ENCODE peak calls at places on chromosome 1, in six cellular contexts. P is ELF-1; T is stimulated activated CD4-positive, alpha-beta T cell treated with anti-CD3 and anti-CD28 coated beads, TNF-alpha, amount 100 ng/mL, for 1 hour; C is Right ventricle myocardium superior; W is RWPE1; R is activated T-helper 9 cell treated with anti-CD3 and anti-CD28 coated beads, Interleukin-2, amount 50 U/mL, for 16 hours. Y is an unnamed sample.

GRCh38 chr1:84750110-84750509 is 59.8 kb upstream of the SSX2IP start:
- DNase-seq in P (no peak), T (no peak), C (no peak), W (peak; percentile 78), R (no peak), Y (no peak)

GRCh38 chr1:212853658-212854057 is 4.4 kb upstream of the FLVCR1 start:
- DNase-seq in P (no peak), T (no peak), C (no peak), W (no peak), R (no peak), Y (no peak)

GRCh38 chr1:54424398-54424797 is 18.2 kb upstream of the SSBP3 start:
- DNase-seq in P (no peak), T (no peak), C (no peak), W (no peak), R (no peak), Y (no peak)

GRCh38 chr1:8082945-8083344 is 56.8 kb upstream of the ERRFI1 start:
- DNase-seq in P (no peak), T (no peak), C (peak; percentile 56), W (no peak), R (no peak), Y (no peak)

GRCh38 chr1:109272831-109273547 is 10.0 kb downstream of the PSRC1 start:
- DNase-seq in P (peak; percentile 32), T (no peak), C (peak; percentile 23), W (peak; percentile 68), R (no peak), Y (no peak)

GRCh38 chr1:108521990-108522393 is 37.9 kb upstream of the EEIG2 start:
- DNase-seq in P (no peak), T (no peak), C (no peak), W (no peak), R (no peak), Y (no peak)

GRCh38 chr1:117754061-117754969 is 148.5 kb downstream of the TENT5C start:
- DNase-seq in P (peak; percentile 60), T (no peak), C (no peak), W (peak; percentile 68), R (no peak), Y (peak; percentile 23)

GRCh38 chr1:42847111-42847580 is 733 bp downstream of the ZNF691 start:
- DNase-seq in P (no peak), T (no peak), C (no peak), W (no peak), R (no peak), Y (no peak)

GRCh38 chr1:243440406-243440805 is 184.6 kb downstream of the SDCCAG8 start:
- DNase-seq in P (peak; percentile 89), T (no peak), C (no peak), W (no peak), R (no peak), Y (no peak)

GRCh38 chr1:171418546-171418945 is 66.8 kb upstream of the PRRC2C start:
- DNase-seq in P (peak; percentile 36), T (no peak), C (no peak), W (no peak), R (no peak), Y (no peak)

GRCh38 chr1:191690931-191691330 is 467.3 kb upstream of the RGS18 start:
- DNase-seq in P (peak; percentile 4), T (no peak), C (no peak), W (no peak), R (no peak), Y (no peak)

GRCh38 chr1:156860639-156861423 is at the start of gene NTRK1:
- DNase-seq in P (peak; percentile 62), T (peak; percentile 14), C (peak; percentile 62), W (peak; percentile 48), R (peak; percentile 36), Y (peak; percentile 25)

GRCh38 chr1:26471201-26471497 is 1.1 kb upstream of the HMGN2 start:
- DNase-seq in P (no peak), T (no peak), C (no peak), W (no peak), R (no peak), Y (no peak)

GRCh38 chr1:150874455-150875196 is 1.8 kb downstream of the ARNT start:
- DNase-seq in P (no peak), T (no peak), C (no peak), W (no peak), R (no peak), Y (no peak)

GRCh38 chr1:9160079-9160717 is 31.3 kb upstream of the GPR157 start:
- DNase-seq in P (no peak), T (no peak), C (no peak), W (no peak), R (no peak), Y (no peak)

GRCh38 chr1:36160949-36161485 is 5.1 kb downstream of the MAP7D1 start:
- DNase-seq in P (peak; percentile 77), T (no peak), C (peak; percentile 83), W (peak; percentile 60), R (peak; percentile 46), Y (peak; percentile 42)

GRCh38 chr1:178238722-178239510 is 145.0 kb downstream of the RASAL2 start:
- DNase-seq in P (no peak), T (no peak), C (no peak), W (peak; percentile 76), R (no peak), Y (no peak)

GRCh38 chr1:21254335-21254951 is 35.8 kb downstream of the ECE1 start:
- DNase-seq in P (no peak), T (no peak), C (peak; percentile 79), W (no peak), R (no peak), Y (no peak)

GRCh38 chr1:37622131-37622530 is 12.6 kb downstream of the RSPO1 start:
- DNase-seq in P (peak; percentile 59), T (no peak), C (no peak), W (no peak), R (no peak), Y (no peak)

GRCh38 chr1:52641307-52641706 is 8.3 kb downstream of the SHISAL2A start:
- DNase-seq in P (no peak), T (no peak), C (no peak), W (no peak), R (no peak), Y (no peak)

GRCh38 chr1:158604968-158605367 is at the start of gene OR10Z1:
- DNase-seq in P (no peak), T (no peak), C (no peak), W (no peak), R (no peak), Y (no peak)

GRCh38 chr1:177898377-177898648 is 71.5 kb downstream of the SEC16B start:
- DNase-seq in P (no peak), T (no peak), C (no peak), W (no peak), R (no peak), Y (no peak)

GRCh38 chr1:7455796-7456568 is 315.1 kb upstream of the VAMP3 start:
- DNase-seq in P (no peak), T (no peak), C (no peak), W (no peak), R (no peak), Y (no peak)

GRCh38 chr1:29341936-29342335 is 105.6 kb downstream of the PTPRU start:
- DNase-seq in P (no peak), T (no peak), C (no peak), W (no peak), R (no peak), Y (no peak)

Y was measured in activated gamma-delta T cell treated with anti-CD3 and anti-CD28 coated beads, Interleukin-2, amount 50 U/mL, for 16 hours.